ENCODE peak calls at places on chromosomes 4 and X, in four cellular contexts. One of them, this sample, is unnamed. For H3K9me3 and H3K27me3, the result is how much of the 10 kb centered on the place peaks cover.

GRCh38 chrX:124194903-124195302 is 137.6 kb upstream of the TEX13D start:
- DNase-seq in suprapubic skin: no peak
- DNase-seq in psoas muscle: peak
- DNase-seq in adipocyte: no peak
- DNase-seq in this sample: no peak

GRCh38 chrX:49214996-49215526 is 15.1 kb upstream of the SYP start:
- DNase-seq in psoas muscle: no peak
- DNase-seq in suprapubic skin: no peak
- DNase-seq in adipocyte: no peak
- DNase-seq in this sample: no peak

GRCh38 chrX:149504915-149505651 is at the start of gene IDS:
- DNase-seq in adipocyte: peak
- DNase-seq in psoas muscle: peak
- DNase-seq in suprapubic skin: peak
- DNase-seq in this sample: peak

GRCh38 chrX:31260351-31260750 is 188.5 kb upstream of the FTHL17 start:
- DNase-seq in psoas muscle: no peak
- DNase-seq in suprapubic skin: no peak
- DNase-seq in adipocyte: no peak
- DNase-seq in this sample: no peak

GRCh38 chrX:140948827-140949226 is 53.6 kb upstream of the SPANXB1 start:
- DNase-seq in psoas muscle: no peak
- DNase-seq in suprapubic skin: no peak
- DNase-seq in adipocyte: no peak
- DNase-seq in this sample: no peak

GRCh38 chr4:51965862-51966261 is 54.3 kb downstream of the LRRC66 start:
- DNase-seq in psoas muscle: no peak
- DNase-seq in suprapubic skin: no peak
- DNase-seq in adipocyte: no peak
- DNase-seq in this sample: no peak

GRCh38 chrX:50071507-50071906 is 129.3 kb downstream of the AKAP4 start:
- DNase-seq in suprapubic skin: no peak
- DNase-seq in adipocyte: no peak
- DNase-seq in psoas muscle: no peak
- DNase-seq in this sample: no peak

GRCh38 chr4:931194-931959 is 739 bp downstream of the GAK start:
- DNase-seq in adipocyte: peak
- DNase-seq in suprapubic skin: no peak
- DNase-seq in psoas muscle: peak
- DNase-seq in this sample: peak

GRCh38 chrX:5876984-5877655 is 351.5 kb downstream of the NLGN4X start:
- DNase-seq in suprapubic skin: no peak
- DNase-seq in psoas muscle: no peak
- DNase-seq in adipocyte: no peak
- DNase-seq in this sample: no peak

GRCh38 chr4:183872531-183872930 is 32.6 kb upstream of the STOX2 start:
- DNase-seq in suprapubic skin: no peak
- DNase-seq in adipocyte: no peak
- DNase-seq in psoas muscle: no peak
- DNase-seq in this sample: no peak
- H3K4me3 ChIP-seq in suprapubic skin: no peak
- H3K4me3 ChIP-seq in adipocyte: no peak
- H3K4me3 ChIP-seq in psoas muscle: no peak
- H3K4me3 ChIP-seq in this sample: no peak

GRCh38 chrX:9619581-9619980 is 146.1 kb downstream of the GPR143 start:
- DNase-seq in psoas muscle: no peak
- DNase-seq in adipocyte: no peak
- DNase-seq in suprapubic skin: no peak
- DNase-seq in this sample: no peak
- H3K9me3 ChIP-seq in psoas muscle: under half
- H3K9me3 ChIP-seq in adipocyte: under half
- H3K9me3 ChIP-seq in suprapubic skin: under half
- H3K9me3 ChIP-seq in this sample: under half

GRCh38 chr4:8140915-8141314 is 17.7 kb downstream of the ABLIM2 start:
- DNase-seq in adipocyte: no peak
- DNase-seq in psoas muscle: no peak
- DNase-seq in suprapubic skin: no peak
- DNase-seq in this sample: no peak

GRCh38 chr4:8144359-8144758 is 14.3 kb downstream of the ABLIM2 start:
- DNase-seq in suprapubic skin: no peak
- DNase-seq in adipocyte: no peak
- DNase-seq in psoas muscle: peak
- DNase-seq in this sample: no peak

GRCh38 chr4:8142556-8142955 is 16.1 kb downstream of the ABLIM2 start:
- DNase-seq in suprapubic skin: no peak
- DNase-seq in psoas muscle: no peak
- DNase-seq in adipocyte: no peak
- DNase-seq in this sample: no peak

GRCh38 chr4:8143392-8144140 is 15.0 kb downstream of the ABLIM2 start:
- DNase-seq in psoas muscle: peak
- DNase-seq in suprapubic skin: no peak
- DNase-seq in adipocyte: no peak
- DNase-seq in this sample: no peak

DNA sequence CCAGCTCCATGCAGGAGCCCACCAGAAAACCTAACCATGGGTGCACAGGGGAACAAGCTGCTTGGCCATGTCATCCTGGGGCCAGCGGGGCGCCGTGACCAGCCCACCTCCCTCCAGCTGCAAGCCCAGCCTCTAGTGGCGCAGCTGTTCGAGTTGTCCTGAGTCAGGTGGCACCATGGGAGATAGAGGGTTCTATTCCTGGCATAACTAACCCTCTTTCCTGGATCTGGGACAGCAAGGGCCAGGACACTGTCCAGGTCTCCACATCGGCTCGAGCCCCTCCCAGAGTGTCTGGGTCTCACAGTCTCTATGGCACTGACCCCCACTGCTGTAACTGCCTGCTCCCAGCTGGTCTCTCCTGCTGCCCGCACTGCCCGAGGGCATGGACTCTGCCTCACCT is 16.7 kb downstream of the ABLIM2 start:
- DNase-seq in suprapubic skin: no peak
- DNase-seq in adipocyte: no peak
- DNase-seq in psoas muscle: no peak
- DNase-seq in this sample: no peak
- H3K27me3 ChIP-seq in suprapubic skin: under half
- H3K27me3 ChIP-seq in adipocyte: under half
- H3K27me3 ChIP-seq in psoas muscle: under half
- H3K27me3 ChIP-seq in this sample: under half

DNA sequence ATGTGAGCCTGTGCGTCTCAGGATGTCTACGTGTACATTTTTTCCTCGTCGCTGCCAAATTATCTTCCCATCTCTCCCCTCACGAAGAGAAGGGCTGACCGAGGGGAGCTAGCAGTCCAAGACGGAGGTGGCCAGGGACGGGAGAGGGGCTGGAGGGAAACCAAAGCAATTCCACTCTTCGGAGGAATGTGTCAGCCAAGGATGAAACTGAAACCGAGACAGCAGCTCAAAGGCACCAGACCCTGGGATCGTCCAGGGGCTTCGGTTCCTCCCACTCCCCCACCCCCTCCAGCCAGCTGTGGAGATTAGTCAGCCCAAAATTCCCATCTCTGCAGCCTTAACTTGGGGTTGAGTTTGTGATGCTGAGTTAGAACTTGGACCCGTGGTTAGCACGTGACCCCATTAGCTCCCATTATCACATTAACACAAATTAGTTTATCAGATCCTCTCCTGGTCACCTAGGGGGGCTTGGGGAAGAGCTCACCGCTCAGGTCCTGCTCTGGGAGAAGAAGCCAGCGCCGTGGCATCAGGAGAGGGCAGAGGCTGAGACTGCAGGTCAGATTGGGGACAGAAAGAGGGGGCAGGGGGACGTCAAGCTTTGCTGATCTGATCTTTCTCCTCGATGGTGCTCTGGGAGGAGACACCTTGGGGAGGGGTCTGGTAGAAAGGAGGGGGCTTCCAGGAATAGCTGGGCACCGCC is 8.8 kb upstream of the ELF4 start:
- DNase-seq in adipocyte: peak
- DNase-seq in psoas muscle: no peak
- DNase-seq in suprapubic skin: no peak
- DNase-seq in this sample: peak
- H3K4me3 ChIP-seq in adipocyte: peak
- H3K4me3 ChIP-seq in psoas muscle: no peak
- H3K4me3 ChIP-seq in suprapubic skin: no peak
- H3K4me3 ChIP-seq in this sample: no peak

DNA sequence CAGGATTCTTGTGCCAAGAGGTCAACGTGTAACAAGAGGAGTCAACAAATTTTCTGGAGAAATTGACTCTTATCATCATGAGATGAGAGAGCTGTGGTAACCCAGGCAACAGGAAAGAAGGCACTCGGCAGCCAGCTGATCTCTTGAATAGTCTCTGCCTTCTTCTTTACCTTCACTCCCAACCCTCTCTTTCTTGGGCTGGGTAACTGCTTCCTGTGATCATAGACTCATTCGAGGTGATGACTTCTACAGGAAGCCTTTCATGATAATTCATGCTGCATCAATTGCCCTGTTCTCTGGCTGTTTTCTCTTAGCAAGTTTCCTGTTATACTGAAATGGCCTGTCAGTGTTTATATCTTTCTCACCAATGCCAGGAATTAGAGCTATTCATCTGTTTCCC is 70.8 kb upstream of the FSTL5 start:
- DNase-seq in psoas muscle: no peak
- DNase-seq in suprapubic skin: no peak
- DNase-seq in adipocyte: no peak
- DNase-seq in this sample: no peak
- H3K9me3 ChIP-seq in psoas muscle: under half
- H3K9me3 ChIP-seq in suprapubic skin: under half
- H3K9me3 ChIP-seq in adipocyte: under half
- H3K9me3 ChIP-seq in this sample: under half

GRCh38 chrX:23332888-23333821 is 1.5 kb upstream of the PTCHD1 start:
- DNase-seq in suprapubic skin: no peak
- DNase-seq in adipocyte: no peak
- DNase-seq in psoas muscle: no peak
- DNase-seq in this sample: no peak

GRCh38 chrX:23334536-23334870 is at the start of gene PTCHD1:
- DNase-seq in psoas muscle: no peak
- DNase-seq in adipocyte: no peak
- DNase-seq in suprapubic skin: no peak
- DNase-seq in this sample: no peak

GRCh38 chrX:23333842-23334535 is 660 bp upstream of the PTCHD1 start:
- DNase-seq in psoas muscle: peak
- DNase-seq in adipocyte: no peak
- DNase-seq in suprapubic skin: no peak
- DNase-seq in this sample: no peak

GRCh38 chrX:23332101-23332887 is 2.4 kb upstream of the PTCHD1 start:
- DNase-seq in adipocyte: no peak
- DNase-seq in suprapubic skin: no peak
- DNase-seq in psoas muscle: no peak
- DNase-seq in this sample: no peak

DNA sequence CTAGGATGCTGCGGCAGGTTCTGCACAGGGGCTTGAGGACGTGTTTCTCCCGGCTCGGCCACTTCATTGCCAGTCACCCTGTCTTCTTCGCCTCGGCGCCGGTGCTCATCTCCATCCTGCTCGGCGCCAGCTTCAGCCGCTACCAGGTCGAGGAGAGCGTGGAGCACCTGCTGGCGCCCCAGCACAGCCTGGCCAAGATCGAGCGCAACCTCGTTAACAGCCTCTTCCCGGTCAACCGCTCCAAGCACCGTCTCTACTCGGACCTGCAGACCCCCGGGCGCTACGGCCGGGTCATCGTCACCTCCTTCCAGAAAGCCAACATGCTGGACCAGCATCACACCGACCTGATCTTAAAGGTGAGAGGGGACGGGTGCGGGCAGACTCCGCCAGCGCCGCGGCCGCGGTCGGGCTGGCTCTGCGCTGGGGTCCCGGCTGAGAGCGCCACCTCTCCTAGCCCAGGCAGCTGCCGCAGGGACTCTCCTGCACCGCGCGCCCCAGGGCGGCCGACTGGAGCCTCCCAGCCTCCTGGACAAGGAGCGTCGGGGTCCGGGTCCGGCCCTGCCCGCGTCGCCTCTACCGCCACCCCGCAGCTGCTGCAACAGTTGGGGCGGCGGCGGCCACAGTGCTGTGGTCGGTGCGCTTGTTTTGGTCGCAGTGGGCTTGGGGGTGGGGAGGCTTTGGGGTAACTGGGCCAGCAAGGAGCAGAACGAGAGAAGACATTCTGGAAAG is 386 bp downstream of the PTCHD1 start:
- DNase-seq in suprapubic skin: no peak
- DNase-seq in psoas muscle: peak
- DNase-seq in adipocyte: no peak
- DNase-seq in this sample: no peak
- H3K27me3 ChIP-seq in suprapubic skin: under half
- H3K27me3 ChIP-seq in psoas muscle: under half
- H3K27me3 ChIP-seq in adipocyte: half or more
- H3K27me3 ChIP-seq in this sample: under half

GRCh38 chr4:59969909-59970308 is 1230.2 kb upstream of the ADGRL3 start:
- DNase-seq in adipocyte: no peak
- DNase-seq in psoas muscle: no peak
- DNase-seq in suprapubic skin: no peak
- DNase-seq in this sample: no peak

GRCh38 chr4:59979061-59979460 is 1221.1 kb upstream of the ADGRL3 start:
- DNase-seq in adipocyte: no peak
- DNase-seq in suprapubic skin: no peak
- DNase-seq in psoas muscle: no peak
- DNase-seq in this sample: no peak

GRCh38 chr4:59971952-59972351 is 1228.2 kb upstream of the ADGRL3 start:
- DNase-seq in suprapubic skin: no peak
- DNase-seq in adipocyte: no peak
- DNase-seq in psoas muscle: no peak
- DNase-seq in this sample: no peak

GRCh38 chr4:59968796-59969195 is 1231.3 kb upstream of the ADGRL3 start:
- DNase-seq in adipocyte: no peak
- DNase-seq in suprapubic skin: no peak
- DNase-seq in psoas muscle: no peak
- DNase-seq in this sample: no peak

GRCh38 chr4:59973496-59973895 is 1226.6 kb upstream of the ADGRL3 start:
- DNase-seq in suprapubic skin: no peak
- DNase-seq in adipocyte: no peak
- DNase-seq in psoas muscle: no peak
- DNase-seq in this sample: no peak
- H3K4me3 ChIP-seq in suprapubic skin: no peak
- H3K4me3 ChIP-seq in adipocyte: no peak
- H3K4me3 ChIP-seq in psoas muscle: no peak
- H3K4me3 ChIP-seq in this sample: no peak

GRCh38 chr4:106079616-106080015 is 184.3 kb downstream of the NPNT start:
- DNase-seq in psoas muscle: no peak
- DNase-seq in adipocyte: no peak
- DNase-seq in suprapubic skin: no peak
- DNase-seq in this sample: no peak

GRCh38 chr4:106083065-106083464 is 187.8 kb downstream of the NPNT start:
- DNase-seq in adipocyte: no peak
- DNase-seq in psoas muscle: no peak
- DNase-seq in suprapubic skin: no peak
- DNase-seq in this sample: no peak

GRCh38 chr4:106080376-106080775 is 185.1 kb downstream of the NPNT start:
- DNase-seq in adipocyte: no peak
- DNase-seq in psoas muscle: no peak
- DNase-seq in suprapubic skin: no peak
- DNase-seq in this sample: no peak
- H3K9me3 ChIP-seq in adipocyte: under half
- H3K9me3 ChIP-seq in psoas muscle: under half
- H3K9me3 ChIP-seq in suprapubic skin: under half
- H3K9me3 ChIP-seq in this sample: under half